ENCODE peak calls at places on chromosome 13, in four cellular contexts. F is HCT116, S is GM12878, C is K562. I is an unnamed sample.

GRCh38 chr13:109139346-109139745 is 509.9 kb downstream of the MYO16 start:
- DNase-seq in F (no peak), S (no peak), C (no peak), I (no peak)

GRCh38 chr13:40394304-40394983 is 272.0 kb downstream of the FOXO1 start:
- DNase-seq in F (no peak), S (no peak), C (no peak), I (no peak)

GRCh38 chr13:71540098-71540497 is 326.9 kb downstream of the DACH1 start:
- DNase-seq in F (no peak), S (no peak), C (no peak), I (no peak)

GRCh38 chr13:70527553-70527952 is 419.3 kb upstream of the KLHL1 start:
- DNase-seq in F (no peak), S (no peak), C (no peak), I (no peak)

GRCh38 chr13:25384747-25385270 is 13.0 kb downstream of the ATP8A2 start:
- DNase-seq in F (no peak), S (no peak), C (no peak), I (no peak)

GRCh38 chr13:90105881-90106496 is 1241.5 kb upstream of the MIR17HG start:
- DNase-seq in F (no peak), S (no peak), C (no peak), I (no peak)

GRCh38 chr13:112182251-112182650 is 115.3 kb downstream of the SOX1 start:
- DNase-seq in F (no peak), S (no peak), C (no peak), I (no peak)

GRCh38 chr13:32538234-32538620 is 368 bp downstream of the N4BP2L2 start:
- DNase-seq in F (no peak), S (no peak), C (no peak), I (no peak)

GRCh38 chr13:62643007-62643483 is 1227.4 kb upstream of the PCDH20 start:
- DNase-seq in F (peak), S (peak), C (no peak), I (no peak)

GRCh38 chr13:76828316-76828741 is 57.9 kb downstream of the KCTD12 start:
- DNase-seq in F (no peak), S (no peak), C (no peak), I (no peak)

GRCh38 chr13:79533781-79534400 is 52.9 kb downstream of the NDFIP2 start:
- DNase-seq in F (no peak), S (no peak), C (no peak), I (no peak)

GRCh38 chr13:93505104-93505952 is 278.7 kb downstream of the GPC6 start:
- DNase-seq in F (no peak), S (no peak), C (no peak), I (no peak)

GRCh38 chr13:39379118-39379517 is 223.9 kb downstream of the LHFPL6 start:
- DNase-seq in F (no peak), S (peak), C (no peak), I (no peak)
- TF ChIP-seq ZNF274 in F (no peak), S (no peak), C (no peak), I (no peak)

GRCh38 chr13:114099918-114100445 is 32.4 kb downstream of the RASA3 start:
- DNase-seq in F (peak), S (no peak), C (no peak), I (no peak)

GRCh38 chr13:114097893-114098688 is 34.3 kb downstream of the RASA3 start:
- DNase-seq in F (no peak), S (no peak), C (no peak), I (no peak)

GRCh38 chr13:114100446-114101320 is 31.7 kb downstream of the RASA3 start:
- DNase-seq in F (no peak), S (no peak), C (no peak), I (no peak)

GRCh38 chr13:114097504-114097892 is 34.9 kb downstream of the RASA3 start:
- DNase-seq in F (no peak), S (no peak), C (no peak), I (no peak)

GRCh38 chr13:114099191-114099590 is 33.2 kb downstream of the RASA3 start:
- DNase-seq in F (peak), S (no peak), C (peak), I (no peak)
- TF ChIP-seq ZNF274 in F (no peak), S (no peak), C (no peak), I (no peak)

GRCh38 chr13:64553411-64554129 is 2676.6 kb downstream of the PCDH9 start:
- DNase-seq in F (no peak), S (no peak), C (no peak), I (no peak)

GRCh38 chr13:64551755-64552154 is 2678.4 kb downstream of the PCDH9 start:
- DNase-seq in F (no peak), S (no peak), C (no peak), I (no peak)

GRCh38 chr13:64556391-64556790 is 2673.7 kb downstream of the PCDH9 start:
- DNase-seq in F (no peak), S (no peak), C (no peak), I (no peak)
- TF ChIP-seq ZNF274 in F (no peak), S (no peak), C (no peak), I (no peak)

GRCh38 chr13:100461309-100462035 is 127.1 kb downstream of the GGACT start:
- DNase-seq in F (no peak), S (no peak), C (no peak), I (no peak)
- TF ChIP-seq ZNF274 in F (no peak), S (no peak), C (no peak), I (no peak)

GRCh38 chr13:66899955-66900354 is 330.2 kb downstream of the PCDH9 start:
- DNase-seq in F (no peak), S (no peak), C (no peak), I (no peak)
- TF ChIP-seq ZNF274 in F (no peak), S (no peak), C (no peak), I (no peak)

GRCh38 chr13:100800283-100800875 is 125.8 kb upstream of the TMTC4 start:
- DNase-seq in F (no peak), S (no peak), C (no peak), I (no peak)
- TF ChIP-seq ZNF274 in F (no peak), S (no peak), C (no peak), I (no peak)

DNA sequence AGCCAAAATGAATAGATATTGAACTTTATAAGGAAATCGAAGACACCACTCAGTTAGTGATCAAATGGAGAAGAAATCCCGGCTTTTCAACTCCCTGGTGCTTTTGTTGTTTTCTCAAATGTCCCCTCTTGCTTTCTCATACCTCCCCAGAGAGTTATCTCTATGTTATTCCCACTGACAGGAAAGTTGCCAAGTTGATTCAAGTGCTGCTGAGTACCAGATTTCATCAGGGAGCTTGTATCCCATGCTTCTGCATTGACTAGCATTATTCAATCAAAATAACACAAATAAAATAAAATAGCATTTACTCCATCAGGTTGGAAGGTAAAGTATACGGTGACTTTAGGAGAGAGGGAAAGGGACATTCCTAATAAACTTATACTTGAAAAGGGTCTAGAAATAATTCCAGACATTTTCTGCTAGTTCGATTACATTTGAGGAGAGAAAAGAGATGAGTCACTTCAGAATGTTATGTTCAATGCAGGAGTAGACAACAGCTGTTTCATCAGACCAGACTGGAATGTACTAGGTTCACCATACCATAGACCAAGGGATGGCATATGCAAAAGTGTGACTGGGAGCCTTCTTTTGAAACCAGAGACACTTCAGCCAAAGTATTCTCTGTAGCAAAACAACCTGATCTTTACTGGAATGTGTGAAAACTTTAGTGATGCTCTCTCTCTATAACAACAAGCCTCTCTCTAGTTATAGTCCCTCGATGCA is 397.8 kb downstream of the FGF14 start:
- DNase-seq in F (no peak), S (no peak), C (no peak), I (no peak)
- TF ChIP-seq ZNF274 in F (no peak), S (no peak), C (no peak), I (no peak)

DNA sequence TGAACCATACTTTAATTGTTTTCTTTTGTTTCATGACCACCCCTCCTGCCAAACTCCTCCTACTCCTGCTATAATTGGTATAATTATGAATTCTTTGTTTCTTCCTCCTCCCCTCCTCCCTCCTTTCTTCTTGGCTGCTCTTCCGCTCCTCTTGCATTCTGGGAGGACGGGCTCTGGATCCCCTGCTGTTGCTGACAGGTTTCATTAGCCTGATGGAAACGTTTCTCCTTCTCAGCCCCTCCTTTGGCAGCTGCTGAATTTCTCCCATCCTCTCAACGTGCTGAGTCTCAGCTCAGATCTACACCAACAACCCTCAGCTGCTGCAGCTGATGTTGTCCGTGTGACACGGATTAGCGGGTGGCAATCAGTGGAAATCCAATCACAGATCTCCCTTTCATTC is 97.1 kb upstream of the UBAC2 start:
- DNase-seq in F (no peak), S (no peak), C (no peak), I (no peak)
- TF ChIP-seq ZNF274 in F (no peak), S (no peak), C (no peak), I (no peak)

DNA sequence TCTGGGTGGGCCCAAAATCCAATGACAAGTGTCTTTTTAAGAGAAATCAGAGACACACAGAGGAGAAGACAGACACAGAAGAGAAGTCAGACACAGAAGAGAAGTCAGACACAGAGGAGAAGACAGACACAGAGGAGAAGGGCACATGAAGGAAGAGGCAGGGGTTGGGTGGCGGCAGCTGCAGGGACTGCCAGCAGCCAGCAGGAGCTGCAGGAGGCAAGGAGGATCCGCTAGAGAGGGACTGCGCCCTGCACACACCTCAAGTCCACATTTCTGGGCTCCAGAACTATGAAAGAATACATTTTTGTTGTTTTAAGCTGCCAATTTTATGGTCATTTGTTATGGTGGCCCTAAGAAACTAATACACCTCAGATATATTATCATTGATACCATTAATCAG is 140.6 kb downstream of the ZIC5 start:
- DNase-seq in F (no peak), S (no peak), C (no peak), I (no peak)
- TF ChIP-seq ZNF274 in F (no peak), S (no peak), C (no peak), I (no peak)

GRCh38 chr13:52158629-52159158 is 703 bp downstream of the NEK3 start:
- DNase-seq in F (no peak), S (peak), C (peak), I (no peak)

GRCh38 chr13:52159159-52159982 is at the start of gene NEK3:
- DNase-seq in F (peak), S (no peak), C (peak), I (peak)

GRCh38 chr13:52162279-52163101 is 3.1 kb upstream of the NEK3 start:
- DNase-seq in F (peak), S (no peak), C (peak), I (no peak)

GRCh38 chr13:52160053-52160452 is 656 bp upstream of the NEK3 start:
- DNase-seq in F (no peak), S (no peak), C (no peak), I (no peak)

DNA sequence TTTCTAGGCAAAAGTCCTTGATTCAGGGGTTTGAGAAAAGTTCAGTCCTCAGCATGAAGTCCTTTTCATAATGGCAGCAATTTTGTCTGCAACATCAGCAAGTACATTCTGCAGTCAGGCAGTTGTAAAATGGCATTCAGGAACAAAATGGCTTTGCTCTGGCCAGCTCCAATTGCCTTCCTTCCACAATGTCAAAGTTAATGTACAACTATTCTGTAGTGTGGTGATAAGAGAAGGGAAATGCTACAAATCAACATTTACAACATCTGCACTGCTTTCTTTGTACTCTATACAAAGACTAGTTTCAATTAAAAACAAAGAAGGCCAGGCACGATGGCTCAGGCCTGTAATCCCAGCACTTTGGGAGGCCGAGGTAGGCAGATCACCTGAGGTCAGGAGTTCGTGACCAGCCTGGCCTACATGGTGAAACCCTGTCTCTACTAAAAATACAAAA is 1.8 kb upstream of the NEK3 start:
- DNase-seq in F (no peak), S (no peak), C (no peak), I (no peak)
- TF ChIP-seq ZNF274 in F (no peak), S (no peak), C (no peak), I (no peak)

I was measured in NT2/D1.